ENCODE peak calls at places on chromosomes 6 and 20, in seven cellular contexts. One of them, this sample, is unnamed.

GRCh38 chr6:28337103-28337520 is 1.2 kb upstream of the ZSCAN31 start:
- DNase-seq in caudate nucleus: no peak
- DNase-seq in RWPE1: no peak
- DNase-seq in mammary epithelial cell: no peak
- DNase-seq in endothelial cell of umbilical vein: no peak
- DNase-seq in tibial artery: no peak
- DNase-seq in stomach: no peak
- DNase-seq in this sample: no peak

GRCh38 chr20:53662595-53662994 is 69.0 kb upstream of the ZNF217 start:
- DNase-seq in caudate nucleus: no peak
- DNase-seq in endothelial cell of umbilical vein: peak; percentile 38
- DNase-seq in RWPE1: no peak
- DNase-seq in mammary epithelial cell: no peak
- DNase-seq in tibial artery: no peak
- DNase-seq in stomach: no peak
- DNase-seq in this sample: peak; percentile 8

GRCh38 chr6:47335456-47335855 is 25.8 kb upstream of the TNFRSF21 start:
- DNase-seq in stomach: no peak
- DNase-seq in tibial artery: no peak
- DNase-seq in caudate nucleus: peak; percentile 1
- DNase-seq in mammary epithelial cell: no peak
- DNase-seq in endothelial cell of umbilical vein: no peak
- DNase-seq in RWPE1: no peak
- DNase-seq in this sample: no peak

GRCh38 chr20:36061754-36062153 is 92.8 kb upstream of the EPB41L1 start:
- DNase-seq in mammary epithelial cell: no peak
- DNase-seq in stomach: no peak
- DNase-seq in endothelial cell of umbilical vein: no peak
- DNase-seq in tibial artery: no peak
- DNase-seq in caudate nucleus: no peak
- DNase-seq in RWPE1: no peak
- DNase-seq in this sample: no peak

GRCh38 chr20:62284448-62284847 is 18.3 kb upstream of the ADRM1 start:
- DNase-seq in stomach: no peak
- DNase-seq in mammary epithelial cell: no peak
- DNase-seq in RWPE1: no peak
- DNase-seq in tibial artery: no peak
- DNase-seq in endothelial cell of umbilical vein: no peak
- DNase-seq in caudate nucleus: no peak
- DNase-seq in this sample: no peak

GRCh38 chr20:50286609-50287008 is 96.0 kb downstream of the CEBPB start:
- DNase-seq in endothelial cell of umbilical vein: peak; percentile 31
- DNase-seq in RWPE1: peak; percentile 99
- DNase-seq in mammary epithelial cell: peak; percentile 37
- DNase-seq in caudate nucleus: no peak
- DNase-seq in stomach: no peak
- DNase-seq in tibial artery: peak; percentile 87
- DNase-seq in this sample: no peak

GRCh38 chr6:35311390-35312075 is 13.9 kb downstream of the DEF6 start:
- DNase-seq in caudate nucleus: no peak
- DNase-seq in mammary epithelial cell: no peak
- DNase-seq in endothelial cell of umbilical vein: no peak
- DNase-seq in RWPE1: no peak
- DNase-seq in tibial artery: no peak
- DNase-seq in stomach: no peak
- DNase-seq in this sample: no peak

GRCh38 chr6:14476793-14477531 is 359.4 kb downstream of the CD83 start:
- DNase-seq in stomach: peak; percentile 51
- DNase-seq in RWPE1: no peak
- DNase-seq in endothelial cell of umbilical vein: no peak
- DNase-seq in mammary epithelial cell: no peak
- DNase-seq in caudate nucleus: no peak
- DNase-seq in tibial artery: no peak
- DNase-seq in this sample: no peak

GRCh38 chr6:4873928-4874327 is 97.7 kb downstream of the CDYL start:
- DNase-seq in caudate nucleus: no peak
- DNase-seq in tibial artery: no peak
- DNase-seq in endothelial cell of umbilical vein: no peak
- DNase-seq in RWPE1: no peak
- DNase-seq in stomach: no peak
- DNase-seq in mammary epithelial cell: no peak
- DNase-seq in this sample: no peak

GRCh38 chr6:34383651-34384304 is 8.7 kb downstream of the NUDT3 start:
- DNase-seq in stomach: no peak
- DNase-seq in RWPE1: no peak
- DNase-seq in mammary epithelial cell: no peak
- DNase-seq in endothelial cell of umbilical vein: no peak
- DNase-seq in caudate nucleus: no peak
- DNase-seq in tibial artery: no peak
- DNase-seq in this sample: no peak

GRCh38 chr6:145278163-145278807 is 457.0 kb downstream of the EPM2A start:
- DNase-seq in tibial artery: no peak
- DNase-seq in mammary epithelial cell: no peak
- DNase-seq in RWPE1: no peak
- DNase-seq in caudate nucleus: no peak
- DNase-seq in stomach: no peak
- DNase-seq in endothelial cell of umbilical vein: no peak
- DNase-seq in this sample: no peak

GRCh38 chr6:3825851-3826581 is 23.2 kb upstream of the FAM50B start:
- DNase-seq in mammary epithelial cell: peak; percentile 95
- DNase-seq in endothelial cell of umbilical vein: peak; percentile 100
- DNase-seq in tibial artery: peak; percentile 99
- DNase-seq in RWPE1: peak; percentile 92
- DNase-seq in caudate nucleus: peak; percentile 24
- DNase-seq in stomach: peak; percentile 92
- DNase-seq in this sample: peak; percentile 99

DNA sequence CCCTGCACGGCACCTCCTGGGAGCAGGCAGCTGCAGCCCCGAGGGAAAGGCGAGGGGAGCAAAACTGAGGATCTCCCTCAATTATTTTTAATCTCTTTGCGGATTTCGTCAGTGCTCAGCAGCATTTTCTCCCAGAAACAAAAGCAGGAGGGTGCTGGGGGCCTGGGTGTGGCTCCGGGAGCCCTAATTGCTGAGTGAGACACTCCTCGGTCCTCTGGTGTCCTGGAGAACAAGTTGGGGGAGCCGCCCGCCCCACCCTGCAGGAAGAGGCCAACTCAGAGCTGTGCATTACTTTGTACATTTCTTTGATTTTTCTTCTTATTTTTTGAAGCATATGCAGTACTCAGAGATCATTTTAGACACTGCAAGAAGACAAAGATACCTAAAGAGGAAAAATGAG is 56.4 kb downstream of the RIOK1 start:
- DNase-seq in caudate nucleus: no peak
- DNase-seq in endothelial cell of umbilical vein: no peak
- DNase-seq in RWPE1: peak; percentile 43
- DNase-seq in tibial artery: no peak
- DNase-seq in stomach: no peak
- DNase-seq in mammary epithelial cell: peak; percentile 20
- DNase-seq in this sample: no peak
- H3K27ac ChIP-seq in caudate nucleus: no peak overlapping the region
- H3K27ac ChIP-seq in endothelial cell of umbilical vein: no peak overlapping the region
- H3K27ac ChIP-seq in RWPE1: peak overlapping the region; percentile 96
- H3K27ac ChIP-seq in tibial artery: no peak overlapping the region
- H3K27ac ChIP-seq in stomach: no peak overlapping the region
- H3K27ac ChIP-seq in mammary epithelial cell: peak overlapping the region; percentile 87
- H3K27ac ChIP-seq in this sample: no peak overlapping the region

GRCh38 chr6:26389349-26389799 is 6.5 kb downstream of the BTN2A2 start:
- DNase-seq in tibial artery: no peak
- DNase-seq in endothelial cell of umbilical vein: no peak
- DNase-seq in RWPE1: no peak
- DNase-seq in stomach: no peak
- DNase-seq in caudate nucleus: no peak
- DNase-seq in mammary epithelial cell: no peak
- DNase-seq in this sample: no peak

GRCh38 chr6:26388014-26388413 is 5.1 kb downstream of the BTN2A2 start:
- DNase-seq in stomach: no peak
- DNase-seq in caudate nucleus: no peak
- DNase-seq in endothelial cell of umbilical vein: no peak
- DNase-seq in RWPE1: no peak
- DNase-seq in tibial artery: no peak
- DNase-seq in mammary epithelial cell: no peak
- DNase-seq in this sample: no peak

GRCh38 chr6:26387565-26387964 is 4.7 kb downstream of the BTN2A2 start:
- DNase-seq in RWPE1: no peak
- DNase-seq in mammary epithelial cell: no peak
- DNase-seq in caudate nucleus: no peak
- DNase-seq in stomach: no peak
- DNase-seq in endothelial cell of umbilical vein: no peak
- DNase-seq in tibial artery: no peak
- DNase-seq in this sample: no peak

GRCh38 chr6:26390504-26390903 is 7.6 kb downstream of the BTN2A2 start:
- DNase-seq in RWPE1: no peak
- DNase-seq in stomach: no peak
- DNase-seq in tibial artery: no peak
- DNase-seq in mammary epithelial cell: no peak
- DNase-seq in endothelial cell of umbilical vein: no peak
- DNase-seq in caudate nucleus: no peak
- DNase-seq in this sample: no peak

GRCh38 chr6:26388441-26388840 is 5.5 kb downstream of the BTN2A2 start:
- DNase-seq in mammary epithelial cell: peak; percentile 36
- DNase-seq in caudate nucleus: no peak
- DNase-seq in tibial artery: no peak
- DNase-seq in RWPE1: no peak
- DNase-seq in endothelial cell of umbilical vein: no peak
- DNase-seq in stomach: no peak
- DNase-seq in this sample: no peak
- H3K27ac ChIP-seq in mammary epithelial cell: no peak overlapping the region
- H3K27ac ChIP-seq in caudate nucleus: no peak overlapping the region
- H3K27ac ChIP-seq in tibial artery: no peak overlapping the region
- H3K27ac ChIP-seq in RWPE1: no peak overlapping the region
- H3K27ac ChIP-seq in endothelial cell of umbilical vein: no peak overlapping the region
- H3K27ac ChIP-seq in stomach: no peak overlapping the region
- H3K27ac ChIP-seq in this sample: no peak overlapping the region

GRCh38 chr6:167119680-167120556 is 3.0 kb upstream of the CCR6 start:
- DNase-seq in stomach: peak; percentile 46
- DNase-seq in caudate nucleus: no peak
- DNase-seq in tibial artery: no peak
- DNase-seq in endothelial cell of umbilical vein: no peak
- DNase-seq in mammary epithelial cell: no peak
- DNase-seq in RWPE1: no peak
- DNase-seq in this sample: no peak
- H3K27ac ChIP-seq in stomach: no peak overlapping the region
- H3K27ac ChIP-seq in caudate nucleus: no peak overlapping the region
- H3K27ac ChIP-seq in tibial artery: no peak overlapping the region
- H3K27ac ChIP-seq in endothelial cell of umbilical vein: no peak overlapping the region
- H3K27ac ChIP-seq in mammary epithelial cell: no peak overlapping the region
- H3K27ac ChIP-seq in RWPE1: no peak overlapping the region
- H3K27ac ChIP-seq in this sample: no peak overlapping the region

GRCh38 chr6:30356519-30356918 is 11.6 kb downstream of the RPP21 start:
- DNase-seq in caudate nucleus: no peak
- DNase-seq in tibial artery: no peak
- DNase-seq in mammary epithelial cell: no peak
- DNase-seq in RWPE1: no peak
- DNase-seq in endothelial cell of umbilical vein: no peak
- DNase-seq in stomach: no peak
- DNase-seq in this sample: no peak
- H3K27ac ChIP-seq in caudate nucleus: no peak overlapping the region
- H3K27ac ChIP-seq in tibial artery: no peak overlapping the region
- H3K27ac ChIP-seq in mammary epithelial cell: no peak overlapping the region
- H3K27ac ChIP-seq in RWPE1: no peak overlapping the region
- H3K27ac ChIP-seq in endothelial cell of umbilical vein: no peak overlapping the region
- H3K27ac ChIP-seq in stomach: no peak overlapping the region
- H3K27ac ChIP-seq in this sample: no peak overlapping the region

GRCh38 chr6:89542081-89542855 is 96.3 kb downstream of the LYRM2 start:
- DNase-seq in caudate nucleus: no peak
- DNase-seq in RWPE1: no peak
- DNase-seq in endothelial cell of umbilical vein: no peak
- DNase-seq in stomach: no peak
- DNase-seq in mammary epithelial cell: no peak
- DNase-seq in tibial artery: no peak
- DNase-seq in this sample: no peak
- H3K27ac ChIP-seq in caudate nucleus: no peak overlapping the region
- H3K27ac ChIP-seq in RWPE1: no peak overlapping the region
- H3K27ac ChIP-seq in endothelial cell of umbilical vein: no peak overlapping the region
- H3K27ac ChIP-seq in stomach: no peak overlapping the region
- H3K27ac ChIP-seq in mammary epithelial cell: no peak overlapping the region
- H3K27ac ChIP-seq in tibial artery: no peak overlapping the region
- H3K27ac ChIP-seq in this sample: no peak overlapping the region